ENCODE peak calls at places on chromosomes 11 and 22, in four cellular contexts. E, G, M and O are unnamed samples.

GRCh38 chr11:17786824-17787525 is 52.4 kb downstream of the KCNC1 start:
- DNase-seq in G (peak; percentile 77), M (peak; percentile 96), E (no peak), O (peak; percentile 86)

GRCh38 chr22:47837703-47838102 is 1075.3 kb downstream of the TBC1D22A start:
- DNase-seq in M (no peak), E (no peak), G (no peak), O (peak; percentile 54)

GRCh38 chr11:26951849-26952515 is 41.9 kb upstream of the FIBIN start:
- DNase-seq in G (no peak), E (no peak), M (no peak), O (no peak)

GRCh38 chr11:96228472-96228871 is 114.5 kb downstream of the MAML2 start:
- DNase-seq in E (no peak), G (peak; percentile 95), M (peak; percentile 96), O (peak; percentile 98)

GRCh38 chr11:109121173-109121938 is 300.6 kb upstream of the C11orf87 start:
- DNase-seq in M (no peak), G (no peak), E (no peak), O (no peak)

GRCh38 chr22:27517361-27517760 is 284.2 kb downstream of the MN1 start:
- DNase-seq in M (no peak), E (no peak), G (no peak), O (no peak)

GRCh38 chr11:71495286-71496090 is 31.6 kb upstream of the KRTAP5-7 start:
- DNase-seq in M (no peak), E (no peak), G (no peak), O (no peak)

GRCh38 chr11:118618991-118619375 is 11.6 kb downstream of the PHLDB1 start:
- DNase-seq in G (peak; percentile 90), M (peak; percentile 78), E (no peak), O (no peak)

GRCh38 chr11:119178166-119178680 is 7.1 kb upstream of the NHERF4 start:
- DNase-seq in M (no peak), E (no peak), G (no peak), O (no peak)

GRCh38 chr11:18696638-18697225 is 1.8 kb upstream of the TMEM86A start:
- DNase-seq in E (no peak), M (peak; percentile 57), G (peak; percentile 19), O (peak; percentile 22)

GRCh38 chr11:77819921-77820564 is 479 bp downstream of the RSF1 start:
- DNase-seq in G (peak; percentile 61), M (peak; percentile 27), E (peak; percentile 46), O (peak; percentile 35)

GRCh38 chr11:94150704-94151103 is 22.1 kb downstream of the PANX1 start:
- DNase-seq in G (no peak), E (no peak), M (no peak), O (no peak)

GRCh38 chr22:48145738-48146137 is 1383.3 kb downstream of the TBC1D22A start:
- DNase-seq in E (no peak), G (no peak), M (no peak), O (no peak)

GRCh38 chr11:15202626-15203025 is 87.9 kb downstream of the INSC start:
- DNase-seq in G (no peak), E (no peak), M (no peak), O (no peak)

GRCh38 chr22:37273126-37273845 is 9.0 kb upstream of the CYTH4 start:
- DNase-seq in E (no peak), G (peak; percentile 74), M (peak; percentile 79), O (peak; percentile 24)
- H3K4me2 ChIP-seq in E (no peak overlapping the region), G (no peak overlapping the region), M (no peak overlapping the region), O (peak overlapping the region; percentile 41)

DNA sequence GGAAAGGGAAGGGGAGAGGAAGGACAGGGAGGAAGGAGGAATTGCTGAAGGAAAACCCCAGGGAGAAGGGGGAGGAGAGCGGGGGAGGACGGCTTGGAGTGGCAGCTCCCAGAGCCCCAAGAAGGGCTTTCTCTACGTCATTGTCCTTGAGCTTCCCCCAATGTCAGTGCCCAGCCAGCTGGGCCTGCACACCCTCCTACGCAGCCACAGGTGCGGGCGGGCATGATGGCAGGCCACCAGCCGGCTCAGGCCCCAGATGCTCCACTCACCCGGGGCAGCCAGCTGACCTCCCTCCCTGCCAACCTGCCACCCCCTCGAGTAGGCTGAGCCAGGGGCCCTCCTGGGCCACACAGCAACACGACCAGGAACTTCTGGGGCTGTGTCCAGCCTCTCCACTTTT is 11.2 kb downstream of the SYT7 start:
- DNase-seq in G (no peak), E (no peak), M (no peak), O (no peak)
- H2AFZ ChIP-seq in G (no peak overlapping the region), E (no peak overlapping the region), M (no peak overlapping the region), O (no peak overlapping the region)

GRCh38 chr11:5486421-5486820 is 2.1 kb upstream of the OR52D1 start:
- DNase-seq in G (no peak), E (no peak), M (no peak), O (no peak)
- H3K4me2 ChIP-seq in G (no peak overlapping the region), E (no peak overlapping the region), M (no peak overlapping the region), O (no peak overlapping the region)

GRCh38 chr11:12516387-12517110 is 139.2 kb downstream of the PARVA start:
- DNase-seq in G (no peak), M (no peak), E (no peak), O (no peak)

GRCh38 chr11:12517306-12517705 is 139.9 kb downstream of the PARVA start:
- DNase-seq in E (no peak), G (no peak), M (no peak), O (no peak)

GRCh38 chr11:12523180-12523924 is 146.0 kb downstream of the PARVA start:
- DNase-seq in E (no peak), M (peak; percentile 51), G (no peak), O (no peak)

GRCh38 chr11:12517741-12518140 is 140.4 kb downstream of the PARVA start:
- DNase-seq in E (no peak), M (no peak), G (no peak), O (no peak)

GRCh38 chr11:12518606-12519385 is 141.4 kb downstream of the PARVA start:
- DNase-seq in M (no peak), E (no peak), G (no peak), O (no peak)
- H2AFZ ChIP-seq in M (no peak overlapping the region), E (no peak overlapping the region), G (no peak overlapping the region), O (no peak overlapping the region)

DNA sequence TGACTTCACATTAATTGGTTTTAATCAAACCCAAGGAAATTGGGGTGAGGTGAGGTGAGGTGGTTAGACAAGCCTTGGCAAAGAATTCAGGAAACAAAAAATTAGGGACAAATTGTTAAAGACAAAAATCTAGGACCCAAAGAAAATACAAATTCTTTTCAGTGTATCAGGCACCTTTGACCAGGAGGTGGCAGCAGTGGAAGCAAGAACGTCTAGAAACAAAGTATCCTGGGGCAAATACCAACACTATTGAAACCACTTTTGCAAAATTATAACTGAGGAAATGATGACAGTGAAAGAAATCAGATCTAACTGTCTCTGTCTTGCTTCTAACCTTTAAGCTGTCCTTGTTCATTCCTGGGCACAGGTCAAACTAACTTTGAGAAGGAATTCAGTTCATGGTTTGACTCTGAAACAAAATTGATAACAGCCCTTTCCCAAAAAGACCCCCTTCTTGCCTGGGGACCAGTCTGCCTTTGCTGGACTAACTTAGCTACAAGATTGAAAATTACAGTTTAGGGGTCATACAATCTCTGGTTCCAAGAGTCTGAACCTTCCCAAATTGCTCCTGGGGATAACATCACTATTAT is 11.1 kb upstream of the ALKBH8 start:
- DNase-seq in E (peak; percentile 30), M (peak; percentile 47), G (peak; percentile 46), O (peak; percentile 87)
- H3K4me2 ChIP-seq in E (no peak overlapping the region), M (no peak overlapping the region), G (no peak overlapping the region), O (no peak overlapping the region)

GRCh38 chr11:41382927-41383326 is 76.5 kb downstream of the LRRC4C start:
- DNase-seq in E (no peak), M (no peak), G (no peak), O (peak; percentile 28)
- H2AFZ ChIP-seq in E (peak overlapping the region; percentile 3), M (no peak overlapping the region), G (no peak overlapping the region), O (no peak overlapping the region)

DNA sequence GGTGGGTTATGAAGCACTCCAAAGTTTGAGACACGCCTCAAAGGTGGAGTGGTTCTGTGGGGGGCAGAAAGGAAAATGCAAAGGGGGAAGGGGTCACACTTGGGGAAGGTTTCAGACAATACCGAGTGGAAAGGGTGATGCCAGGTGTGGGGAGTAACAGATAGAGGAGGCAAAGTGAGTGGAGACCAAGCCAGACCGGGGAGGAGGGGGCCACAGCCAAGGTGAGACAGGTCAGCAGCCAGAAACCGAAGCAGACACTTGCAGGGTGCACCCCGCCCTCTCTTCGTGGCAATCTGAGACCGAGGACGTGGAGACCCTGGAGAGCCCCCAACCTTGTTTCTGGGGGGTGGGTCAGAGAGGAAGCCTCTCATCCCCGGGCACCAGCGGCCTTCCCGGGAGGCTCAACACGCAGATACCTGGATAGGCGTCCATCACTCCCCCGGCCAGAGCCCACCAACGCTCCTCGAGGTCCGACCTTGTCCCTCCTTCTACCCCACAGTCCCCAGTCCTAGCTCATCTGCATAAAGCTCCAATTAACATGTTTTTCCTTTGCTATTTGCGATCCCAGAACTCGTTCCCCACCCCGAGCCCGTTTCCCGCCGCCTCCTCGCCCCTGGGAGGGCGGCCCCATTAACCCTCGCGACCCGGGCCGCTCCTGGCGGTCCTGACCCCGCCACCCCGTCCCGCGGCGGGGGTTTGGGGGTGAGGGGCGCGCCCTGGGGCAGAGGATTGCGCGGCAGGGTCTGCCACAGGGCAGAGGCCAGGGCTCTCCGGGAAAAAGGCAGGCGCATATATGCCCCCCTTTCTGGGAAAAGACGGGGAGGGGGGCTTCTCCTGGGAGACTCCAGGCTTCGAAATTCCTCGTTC is 21.8 kb downstream of the RTN4RL2 start:
- DNase-seq in E (no peak), G (no peak), M (no peak), O (no peak)
- H3K4me2 ChIP-seq in E (peak overlapping the region; percentile 99), G (peak overlapping the region; percentile 95), M (no peak overlapping the region), O (peak overlapping the region; percentile 65)

GRCh38 chr11:102600666-102601065 is 24.5 kb downstream of the MMP20 start:
- DNase-seq in M (no peak), G (peak; percentile 47), E (no peak), O (no peak)

GRCh38 chr11:102596578-102596977 is 28.6 kb downstream of the MMP20 start:
- DNase-seq in M (no peak), G (no peak), E (no peak), O (no peak)

GRCh38 chr11:102603091-102603490 is 22.0 kb downstream of the MMP20 start:
- DNase-seq in E (no peak), M (peak; percentile 73), G (peak; percentile 82), O (no peak)

GRCh38 chr11:102598272-102598671 is 26.9 kb downstream of the MMP20 start:
- DNase-seq in G (no peak), E (no peak), M (no peak), O (no peak)

DNA sequence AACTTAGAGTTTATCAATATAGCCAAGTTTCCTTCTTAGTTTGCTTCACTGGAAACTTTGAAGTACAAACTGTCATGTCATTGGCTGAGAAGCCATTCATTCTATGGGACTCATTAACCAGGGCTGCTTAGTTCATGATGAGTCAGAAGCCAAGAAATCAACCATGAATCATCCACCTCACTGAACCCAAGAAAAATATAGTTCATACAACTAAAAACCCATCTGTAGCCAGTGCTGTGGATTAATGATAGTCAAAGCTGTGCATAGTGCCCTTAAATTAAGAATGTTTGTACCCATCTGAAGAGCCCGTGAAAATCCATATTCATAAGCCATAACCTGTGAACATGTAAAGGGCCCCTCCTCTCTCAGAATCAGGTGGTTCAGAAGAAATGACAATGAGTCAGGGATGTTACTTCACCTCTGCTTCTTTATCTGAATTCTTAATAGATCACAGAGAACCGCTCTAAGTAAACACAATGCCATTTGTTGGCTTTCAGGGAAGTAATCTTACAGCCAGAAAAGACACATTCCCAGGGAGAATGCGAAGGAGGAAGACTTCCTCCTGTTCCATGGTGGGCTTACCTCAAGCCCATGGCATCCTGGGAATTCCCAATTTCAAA is 25.4 kb downstream of the MMP20 start:
- DNase-seq in M (peak; percentile 95), G (peak; percentile 93), E (no peak), O (peak; percentile 96)
- H2AFZ ChIP-seq in M (no peak overlapping the region), G (no peak overlapping the region), E (no peak overlapping the region), O (peak overlapping the region; percentile 24)

GRCh38 chr11:120511804-120512726 is 517 bp downstream of the GRIK4 start:
- DNase-seq in G (no peak), E (no peak), M (no peak), O (no peak)
- H3K4me2 ChIP-seq in G (peak overlapping the region; percentile 80), E (peak overlapping the region; percentile 97), M (peak overlapping the region; percentile 92), O (no peak overlapping the region)